ENCODE peak calls at places on chromosomes 3 and 15, in five cellular contexts. O, C, A, Y and J are unnamed samples.

GRCh38 chr3:40207796-40208195 is 101.7 kb upstream of the EIF1B start:
- DNase-seq in O (no peak), A (no peak), C (no peak), Y (no peak), J (no peak)

GRCh38 chr15:40844543-40844981 is 714 bp downstream of the SPINT1 start:
- DNase-seq in O (no peak), Y (peak), A (peak), C (no peak), J (peak)

GRCh38 chr3:113514265-113514769 is 639 bp downstream of the SPICE1 start:
- DNase-seq in A (no peak), Y (no peak), C (no peak), O (peak), J (no peak)

GRCh38 chr3:184037816-184038215 is 6.3 kb downstream of the HTR3D start:
- DNase-seq in C (no peak), A (no peak), Y (no peak), O (no peak), J (peak)

GRCh38 chr3:187310954-187311470 is 19.5 kb upstream of the MASP1 start:
- DNase-seq in Y (no peak), A (no peak), C (no peak), O (no peak), J (no peak)

GRCh38 chr3:197541756-197542539 is 13.8 kb downstream of the BDH1 start:
- DNase-seq in A (no peak), C (no peak), Y (no peak), O (no peak), J (peak)

GRCh38 chr3:101091489-101091888 is 98.3 kb upstream of the ABI3BP start:
- DNase-seq in C (no peak), O (peak), A (no peak), Y (no peak), J (peak)

GRCh38 chr15:101127503-101128076 is 124.3 kb downstream of the CHSY1 start:
- DNase-seq in A (peak), O (peak), C (peak), Y (peak), J (no peak)

GRCh38 chr3:95731753-95732152 is 1082.6 kb upstream of the EPHA6 start:
- DNase-seq in Y (no peak), O (no peak), C (no peak), A (no peak), J (no peak)

GRCh38 chr3:187522293-187522692 is 147.9 kb downstream of the SST start:
- DNase-seq in C (no peak), O (no peak), A (no peak), Y (no peak), J (no peak)

GRCh38 chr3:143974181-143974876 is 2.7 kb downstream of the DIPK2A start:
- DNase-seq in C (no peak), Y (no peak), A (no peak), O (no peak), J (no peak)
- H3K27ac ChIP-seq in C (peak), Y (peak), A (peak), O (peak), J (no peak)

GRCh38 chr3:126661965-126662364 is 7.0 kb upstream of the TXNRD3 start:
- DNase-seq in A (no peak), Y (no peak), O (no peak), C (peak), J (no peak)

GRCh38 chr3:126657901-126658300 is 3.0 kb upstream of the TXNRD3 start:
- DNase-seq in O (no peak), A (no peak), Y (no peak), C (peak), J (no peak)

GRCh38 chr3:126661532-126661931 is 6.6 kb upstream of the TXNRD3 start:
- DNase-seq in A (no peak), O (no peak), Y (no peak), C (peak), J (no peak)

GRCh38 chr3:126658584-126658983 is 3.7 kb upstream of the TXNRD3 start:
- DNase-seq in C (no peak), O (no peak), A (no peak), Y (no peak), J (no peak)

GRCh38 chr3:126659915-126660886 is 5.3 kb upstream of the TXNRD3 start:
- DNase-seq in Y (no peak), C (peak), O (peak), A (no peak), J (peak)
- TF ChIP-seq CTCF in Y (no peak), C (no peak), O (peak), A (no peak), J (peak)

GRCh38 chr15:85792872-85793621 is 1.7 kb downstream of the KLHL25 start:
- DNase-seq in O (no peak), C (no peak), Y (no peak), A (no peak), J (no peak)
- H3K27ac ChIP-seq in O (peak), C (no peak), Y (no peak), A (peak), J (no peak)

DNA sequence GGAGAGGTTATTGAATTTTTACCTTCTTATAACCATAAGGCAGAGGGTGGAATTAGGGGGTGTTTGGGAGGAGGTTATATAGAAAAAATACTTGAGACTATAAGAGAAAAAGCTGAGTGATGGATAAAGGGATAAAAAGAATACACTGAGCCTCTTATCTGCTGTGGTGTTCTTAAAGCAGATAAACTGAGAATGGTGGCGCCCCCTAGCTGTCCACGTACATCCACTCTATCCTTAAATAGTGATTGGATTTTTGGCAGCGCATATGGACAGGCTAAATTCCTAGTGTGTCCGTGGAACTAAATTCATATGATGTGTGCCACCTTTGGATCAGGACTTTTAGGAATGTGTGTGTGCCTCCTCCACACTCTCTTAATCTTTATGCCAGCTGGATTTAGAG is 121.1 kb downstream of the OXSM start:
- DNase-seq in O (peak), Y (peak), A (no peak), C (no peak), J (peak)
- TF ChIP-seq CTCF in O (peak), Y (peak), A (no peak), C (peak), J (peak)

GRCh38 chr3:10668077-10668476 is 148.0 kb upstream of the SLC6A11 start:
- DNase-seq in Y (no peak), O (no peak), C (no peak), A (no peak), J (no peak)
- H3K27ac ChIP-seq in Y (no peak), O (no peak), C (no peak), A (no peak), J (no peak)

GRCh38 chr3:38002940-38003339 is 12.4 kb downstream of the VILL start:
- DNase-seq in A (no peak), C (no peak), O (no peak), Y (peak), J (no peak)

GRCh38 chr3:38000965-38001455 is 10.4 kb downstream of the VILL start:
- DNase-seq in Y (no peak), A (peak), C (peak), O (no peak), J (peak)

GRCh38 chr3:38000242-38000916 is 9.8 kb downstream of the VILL start:
- DNase-seq in O (no peak), Y (no peak), C (peak), A (peak), J (peak)

GRCh38 chr3:38002291-38002876 is 11.8 kb downstream of the VILL start:
- DNase-seq in C (peak), O (no peak), Y (peak), A (no peak), J (no peak)

GRCh38 chr3:38001456-38002081 is 11.0 kb downstream of the VILL start:
- DNase-seq in C (peak), Y (peak), A (peak), O (no peak), J (peak)
- TF ChIP-seq CTCF in C (no peak), Y (peak), A (no peak), O (peak), J (peak)